ENCODE peak calls at places on chromosome X, in seven cellular contexts. U is kidney tubule cell; K is uterus; C is activated CD8-positive, alpha-beta memory T cell treated with anti-CD3 and anti-CD28 coated beads, Interleukin-2, amount 50 U/mL, for 48 hours; M is SK-N-SH; A is bronchial epithelial cell; R is fibroblast of lung. V is an unnamed sample.

GRCh38 chrX:72666451-72666850 is 47.7 kb downstream of the PHKA1 start:
- DNase-seq in R (no peak), C (no peak), K (no peak), M (no peak), U (no peak), A (no peak), V (peak; percentile 13)

GRCh38 chrX:15507005-15507404 is 6.4 kb downstream of the BMX start:
- DNase-seq in R (no peak), A (no peak), C (no peak), U (no peak), K (no peak), M (no peak), V (no peak)

GRCh38 chrX:108186811-108187210 is 95.2 kb downstream of the ATG4A start:
- DNase-seq in K (no peak), C (no peak), A (peak; percentile 89), U (peak; percentile 87), R (peak; percentile 79), M (no peak), V (no peak)

GRCh38 chrX:17778984-17779383 is 41.7 kb downstream of the SCML1 start:
- DNase-seq in M (no peak), U (no peak), K (no peak), C (no peak), R (no peak), A (peak; percentile 29), V (no peak)

GRCh38 chrX:155148724-155149537 is 67.3 kb upstream of the VBP1 start:
- DNase-seq in A (no peak), C (peak; percentile 49), M (peak; percentile 14), K (no peak), R (peak; percentile 16), U (peak; percentile 29), V (peak; percentile 33)

GRCh38 chrX:154411322-154411980 is at the start of gene TAFAZZIN:
- DNase-seq in M (peak; percentile 86), A (no peak), U (peak; percentile 68), R (peak; percentile 65), C (peak; percentile 84), K (peak; percentile 63), V (peak; percentile 71)

GRCh38 chrX:21847342-21847741 is 7.9 kb downstream of the MBTPS2 start:
- DNase-seq in C (no peak), A (no peak), K (no peak), R (no peak), M (no peak), U (no peak), V (no peak)

GRCh38 chrX:48474127-48474526 is 1.9 kb upstream of the FTSJ1 start:
- DNase-seq in M (peak; percentile 42), C (no peak), K (no peak), U (peak; percentile 21), A (no peak), R (peak; percentile 21), V (peak; percentile 40)

GRCh38 chrX:18879144-18879543 is 104.8 kb downstream of the PHKA2 start:
- DNase-seq in M (no peak), U (no peak), K (no peak), C (no peak), A (no peak), R (no peak), V (no peak)

GRCh38 chrX:141220342-141221008 is 21.8 kb downstream of the SPANXC start:
- DNase-seq in U (peak; percentile 85), A (peak; percentile 79), C (no peak), R (peak; percentile 65), M (no peak), K (no peak), V (no peak)

GRCh38 chrX:119071381-119071780 is 1.4 kb upstream of the CT47C1 start:
- DNase-seq in R (no peak), M (no peak), K (no peak), C (no peak), A (no peak), U (no peak), V (no peak)

GRCh38 chrX:152157042-152157441 is 18.7 kb upstream of the MAGEA10 start:
- DNase-seq in A (no peak), K (no peak), C (no peak), U (no peak), M (no peak), R (no peak), V (peak; percentile 83)

GRCh38 chrX:153762636-153763173 is 1.3 kb upstream of the PLXNB3 start:
- DNase-seq in C (peak; percentile 34), U (no peak), R (no peak), A (no peak), M (no peak), K (no peak), V (no peak)

GRCh38 chrX:103440621-103441020 is 64.3 kb downstream of the BEX3 start:
- DNase-seq in C (no peak), M (no peak), R (no peak), U (no peak), K (no peak), A (no peak), V (no peak)

GRCh38 chrX:24646745-24647182 is 383 bp downstream of the PCYT1B start:
- DNase-seq in C (no peak), A (peak; percentile 55), M (peak; percentile 10), K (no peak), R (peak; percentile 14), U (no peak), V (peak; percentile 62)

V was measured in OCI-M1.